ENCODE peak calls at places on chromosome 11, in nine cellular contexts. One of them, this sample, is unnamed.

GRCh38 chr11:119378851-119379465 is 2.5 kb downstream of the USP2 start:
- DNase-seq in DND-41: no peak
- DNase-seq in AG04450: no peak
- DNase-seq in AG09309: no peak
- DNase-seq in colonic mucosa: no peak
- DNase-seq in stomach: no peak
- DNase-seq in uterus: no peak
- DNase-seq in kidney epithelial cell: no peak
- DNase-seq in sigmoid colon: no peak
- DNase-seq in this sample: no peak

GRCh38 chr11:20050551-20051333 is 109.5 kb downstream of the DBX1 start:
- DNase-seq in DND-41: no peak
- DNase-seq in AG04450: no peak
- DNase-seq in AG09309: no peak
- DNase-seq in colonic mucosa: no peak
- DNase-seq in stomach: no peak
- DNase-seq in uterus: no peak
- DNase-seq in kidney epithelial cell: no peak
- DNase-seq in sigmoid colon: no peak
- DNase-seq in this sample: no peak

GRCh38 chr11:45537617-45538016 is 127.8 kb downstream of the CHST1 start:
- DNase-seq in DND-41: no peak
- DNase-seq in AG04450: no peak
- DNase-seq in AG09309: no peak
- DNase-seq in colonic mucosa: no peak
- DNase-seq in stomach: no peak
- DNase-seq in uterus: no peak
- DNase-seq in kidney epithelial cell: no peak
- DNase-seq in sigmoid colon: no peak
- DNase-seq in this sample: no peak

GRCh38 chr11:23723861-23724260 is 773.0 kb upstream of the LUZP2 start:
- DNase-seq in DND-41: no peak
- DNase-seq in AG04450: no peak
- DNase-seq in AG09309: no peak
- DNase-seq in colonic mucosa: no peak
- DNase-seq in stomach: no peak
- DNase-seq in uterus: no peak
- DNase-seq in kidney epithelial cell: peak; percentile 10
- DNase-seq in sigmoid colon: no peak
- DNase-seq in this sample: no peak

GRCh38 chr11:19320764-19321163 is 80.0 kb upstream of the E2F8 start:
- DNase-seq in DND-41: no peak
- DNase-seq in AG04450: no peak
- DNase-seq in AG09309: no peak
- DNase-seq in colonic mucosa: no peak
- DNase-seq in stomach: no peak
- DNase-seq in uterus: no peak
- DNase-seq in kidney epithelial cell: no peak
- DNase-seq in sigmoid colon: no peak
- DNase-seq in this sample: no peak

GRCh38 chr11:11681536-11681935 is 59.7 kb upstream of the GALNT18 start:
- DNase-seq in DND-41: no peak
- DNase-seq in AG04450: no peak
- DNase-seq in AG09309: no peak
- DNase-seq in colonic mucosa: no peak
- DNase-seq in stomach: no peak
- DNase-seq in uterus: no peak
- DNase-seq in kidney epithelial cell: no peak
- DNase-seq in sigmoid colon: no peak
- DNase-seq in this sample: no peak

GRCh38 chr11:15735711-15736110 is 620.6 kb downstream of the SOX6 start:
- DNase-seq in DND-41: no peak
- DNase-seq in AG04450: no peak
- DNase-seq in AG09309: no peak
- DNase-seq in colonic mucosa: no peak
- DNase-seq in stomach: no peak
- DNase-seq in uterus: no peak
- DNase-seq in kidney epithelial cell: no peak
- DNase-seq in sigmoid colon: no peak
- DNase-seq in this sample: no peak

GRCh38 chr11:77039491-77040400 is 5.5 kb downstream of the B3GNT6 start:
- DNase-seq in DND-41: no peak
- DNase-seq in AG04450: no peak
- DNase-seq in AG09309: no peak
- DNase-seq in colonic mucosa: peak; percentile 73
- DNase-seq in stomach: no peak
- DNase-seq in uterus: no peak
- DNase-seq in kidney epithelial cell: no peak
- DNase-seq in sigmoid colon: peak; percentile 54
- DNase-seq in this sample: no peak

GRCh38 chr11:36729765-36730164 is 131.7 kb upstream of the RAG2 start:
- DNase-seq in DND-41: no peak
- DNase-seq in AG04450: no peak
- DNase-seq in AG09309: no peak
- DNase-seq in colonic mucosa: no peak
- DNase-seq in stomach: no peak
- DNase-seq in uterus: no peak
- DNase-seq in kidney epithelial cell: no peak
- DNase-seq in sigmoid colon: no peak
- DNase-seq in this sample: no peak

GRCh38 chr11:113675003-113675471 is 31.1 kb downstream of the TMPRSS5 start:
- DNase-seq in DND-41: no peak
- DNase-seq in AG04450: peak; percentile 32
- DNase-seq in AG09309: peak; percentile 91
- DNase-seq in colonic mucosa: no peak
- DNase-seq in stomach: no peak
- DNase-seq in uterus: no peak
- DNase-seq in kidney epithelial cell: peak; percentile 85
- DNase-seq in sigmoid colon: no peak
- DNase-seq in this sample: peak; percentile 30

GRCh38 chr11:46438211-46438610 is 46.6 kb upstream of the CHRM4 start:
- DNase-seq in DND-41: no peak
- DNase-seq in AG04450: no peak
- DNase-seq in AG09309: no peak
- DNase-seq in colonic mucosa: no peak
- DNase-seq in stomach: no peak
- DNase-seq in uterus: no peak
- DNase-seq in kidney epithelial cell: no peak
- DNase-seq in sigmoid colon: no peak
- DNase-seq in this sample: no peak

GRCh38 chr11:18011633-18012313 is 1.1 kb downstream of the SERGEF start:
- DNase-seq in DND-41: no peak
- DNase-seq in AG04450: no peak
- DNase-seq in AG09309: no peak
- DNase-seq in colonic mucosa: peak; percentile 20
- DNase-seq in stomach: no peak
- DNase-seq in uterus: no peak
- DNase-seq in kidney epithelial cell: no peak
- DNase-seq in sigmoid colon: no peak
- DNase-seq in this sample: no peak

GRCh38 chr11:77517226-77517625 is 43.3 kb upstream of the PAK1 start:
- DNase-seq in DND-41: no peak
- DNase-seq in AG04450: no peak
- DNase-seq in AG09309: no peak
- DNase-seq in colonic mucosa: no peak
- DNase-seq in stomach: no peak
- DNase-seq in uterus: no peak
- DNase-seq in kidney epithelial cell: no peak
- DNase-seq in sigmoid colon: no peak
- DNase-seq in this sample: no peak

GRCh38 chr11:10673476-10674062 is 20.0 kb downstream of the IRAG1 start:
- DNase-seq in DND-41: no peak
- DNase-seq in AG04450: no peak
- DNase-seq in AG09309: no peak
- DNase-seq in colonic mucosa: no peak
- DNase-seq in stomach: no peak
- DNase-seq in uterus: no peak
- DNase-seq in kidney epithelial cell: no peak
- DNase-seq in sigmoid colon: no peak
- DNase-seq in this sample: no peak

GRCh38 chr11:115503886-115504278 is 333 bp downstream of the CADM1 start:
- DNase-seq in DND-41: no peak
- DNase-seq in AG04450: no peak
- DNase-seq in AG09309: no peak
- DNase-seq in colonic mucosa: no peak
- DNase-seq in stomach: no peak
- DNase-seq in uterus: no peak
- DNase-seq in kidney epithelial cell: no peak
- DNase-seq in sigmoid colon: no peak
- DNase-seq in this sample: no peak

GRCh38 chr11:709109-709997 is 3.3 kb downstream of the EPS8L2 start:
- DNase-seq in DND-41: no peak
- DNase-seq in AG04450: no peak
- DNase-seq in AG09309: no peak
- DNase-seq in colonic mucosa: peak; percentile 34
- DNase-seq in stomach: no peak
- DNase-seq in uterus: no peak
- DNase-seq in kidney epithelial cell: no peak
- DNase-seq in sigmoid colon: no peak
- DNase-seq in this sample: no peak

GRCh38 chr11:706957-707816 is 1.2 kb downstream of the EPS8L2 start:
- DNase-seq in DND-41: no peak
- DNase-seq in AG04450: no peak
- DNase-seq in AG09309: no peak
- DNase-seq in colonic mucosa: peak; percentile 74
- DNase-seq in stomach: peak; percentile 56
- DNase-seq in uterus: no peak
- DNase-seq in kidney epithelial cell: no peak
- DNase-seq in sigmoid colon: no peak
- DNase-seq in this sample: no peak

GRCh38 chr11:708511-708910 is 2.5 kb downstream of the EPS8L2 start:
- DNase-seq in DND-41: no peak
- DNase-seq in AG04450: no peak
- DNase-seq in AG09309: no peak
- DNase-seq in colonic mucosa: no peak
- DNase-seq in stomach: no peak
- DNase-seq in uterus: no peak
- DNase-seq in kidney epithelial cell: no peak
- DNase-seq in sigmoid colon: no peak
- DNase-seq in this sample: no peak

GRCh38 chr11:706439-706956 is 467 bp downstream of the EPS8L2 start:
- DNase-seq in DND-41: no peak
- DNase-seq in AG04450: no peak
- DNase-seq in AG09309: no peak
- DNase-seq in colonic mucosa: peak; percentile 54
- DNase-seq in stomach: peak; percentile 52
- DNase-seq in uterus: no peak
- DNase-seq in kidney epithelial cell: no peak
- DNase-seq in sigmoid colon: no peak
- DNase-seq in this sample: no peak

GRCh38 chr11:707817-708420 is 1.9 kb downstream of the EPS8L2 start:
- DNase-seq in DND-41: no peak
- DNase-seq in AG04450: no peak
- DNase-seq in AG09309: no peak
- DNase-seq in colonic mucosa: peak; percentile 36
- DNase-seq in stomach: peak; percentile 68
- DNase-seq in uterus: no peak
- DNase-seq in kidney epithelial cell: no peak
- DNase-seq in sigmoid colon: no peak
- DNase-seq in this sample: no peak
- H3K4me3 ChIP-seq in DND-41: no peak overlapping the region
- H3K4me3 ChIP-seq in AG04450: no peak overlapping the region
- H3K4me3 ChIP-seq in AG09309: no peak overlapping the region
- H3K4me3 ChIP-seq in colonic mucosa: peak overlapping the region; percentile 71
- H3K4me3 ChIP-seq in stomach: peak overlapping the region; percentile 60
- H3K4me3 ChIP-seq in uterus: no peak overlapping the region
- H3K4me3 ChIP-seq in kidney epithelial cell: no peak overlapping the region
- H3K4me3 ChIP-seq in sigmoid colon: no peak overlapping the region
- H3K4me3 ChIP-seq in this sample: no peak overlapping the region

GRCh38 chr11:43925932-43926505 is 16.4 kb upstream of the C11orf96 start:
- DNase-seq in DND-41: no peak
- DNase-seq in AG04450: no peak
- DNase-seq in AG09309: no peak
- DNase-seq in colonic mucosa: no peak
- DNase-seq in stomach: no peak
- DNase-seq in uterus: no peak
- DNase-seq in kidney epithelial cell: no peak
- DNase-seq in sigmoid colon: no peak
- DNase-seq in this sample: no peak

GRCh38 chr11:43925063-43925931 is 17.1 kb upstream of the C11orf96 start:
- DNase-seq in DND-41: no peak
- DNase-seq in AG04450: no peak
- DNase-seq in AG09309: no peak
- DNase-seq in colonic mucosa: no peak
- DNase-seq in stomach: no peak
- DNase-seq in uterus: no peak
- DNase-seq in kidney epithelial cell: no peak
- DNase-seq in sigmoid colon: no peak
- DNase-seq in this sample: no peak

GRCh38 chr11:43922974-43923326 is 19.5 kb upstream of the C11orf96 start:
- DNase-seq in DND-41: no peak
- DNase-seq in AG04450: no peak
- DNase-seq in AG09309: no peak
- DNase-seq in colonic mucosa: no peak
- DNase-seq in stomach: no peak
- DNase-seq in uterus: no peak
- DNase-seq in kidney epithelial cell: no peak
- DNase-seq in sigmoid colon: no peak
- DNase-seq in this sample: no peak

GRCh38 chr11:43923327-43924111 is 18.9 kb upstream of the C11orf96 start:
- DNase-seq in DND-41: no peak
- DNase-seq in AG04450: peak; percentile 79
- DNase-seq in AG09309: no peak
- DNase-seq in colonic mucosa: no peak
- DNase-seq in stomach: no peak
- DNase-seq in uterus: peak; percentile 64
- DNase-seq in kidney epithelial cell: no peak
- DNase-seq in sigmoid colon: peak; percentile 88
- DNase-seq in this sample: no peak

GRCh38 chr11:43924112-43924855 is 18.2 kb upstream of the C11orf96 start:
- DNase-seq in DND-41: no peak
- DNase-seq in AG04450: no peak
- DNase-seq in AG09309: no peak
- DNase-seq in colonic mucosa: no peak
- DNase-seq in stomach: no peak
- DNase-seq in uterus: no peak
- DNase-seq in kidney epithelial cell: no peak
- DNase-seq in sigmoid colon: no peak
- DNase-seq in this sample: no peak
- TF ChIP-seq CTCF in DND-41: no peak
- TF ChIP-seq CTCF in AG04450: peak; percentile 17
- TF ChIP-seq CTCF in AG09309: no peak
- TF ChIP-seq CTCF in colonic mucosa: no peak
- TF ChIP-seq CTCF in stomach: no peak
- TF ChIP-seq CTCF in uterus: no peak
- TF ChIP-seq CTCF in kidney epithelial cell: no peak
- TF ChIP-seq CTCF in sigmoid colon: no peak
- TF ChIP-seq CTCF in this sample: peak; percentile 14

GRCh38 chr11:64743591-64744543 is at the start of gene RASGRP2:
- DNase-seq in DND-41: peak; percentile 58
- DNase-seq in AG04450: no peak
- DNase-seq in AG09309: no peak
- DNase-seq in colonic mucosa: peak; percentile 77
- DNase-seq in stomach: peak; percentile 74
- DNase-seq in uterus: peak; percentile 80
- DNase-seq in kidney epithelial cell: no peak
- DNase-seq in sigmoid colon: peak; percentile 93
- DNase-seq in this sample: no peak
- H3K4me3 ChIP-seq in DND-41: peak within 1 kb of the TSS; percentile 24
- H3K4me3 ChIP-seq in AG04450: peak within 1 kb of the TSS; percentile 8
- H3K4me3 ChIP-seq in AG09309: peak within 1 kb of the TSS; percentile 21
- H3K4me3 ChIP-seq in colonic mucosa: peak within 1 kb of the TSS; percentile 50
- H3K4me3 ChIP-seq in stomach: peak within 1 kb of the TSS; percentile 66
- H3K4me3 ChIP-seq in uterus: peak within 1 kb of the TSS; percentile 49
- H3K4me3 ChIP-seq in kidney epithelial cell: no peak within 1 kb of the TSS
- H3K4me3 ChIP-seq in sigmoid colon: peak within 1 kb of the TSS; percentile 86
- H3K4me3 ChIP-seq in this sample: peak within 1 kb of the TSS; percentile 11

GRCh38 chr11:2328040-2328439 is 26.2 kb downstream of the TSPAN32 start:
- DNase-seq in DND-41: no peak
- DNase-seq in AG04450: no peak
- DNase-seq in AG09309: no peak
- DNase-seq in colonic mucosa: no peak
- DNase-seq in stomach: no peak
- DNase-seq in uterus: no peak
- DNase-seq in kidney epithelial cell: no peak
- DNase-seq in sigmoid colon: no peak
- DNase-seq in this sample: no peak
- TF ChIP-seq CTCF in DND-41: no peak
- TF ChIP-seq CTCF in AG04450: no peak
- TF ChIP-seq CTCF in AG09309: no peak
- TF ChIP-seq CTCF in colonic mucosa: no peak
- TF ChIP-seq CTCF in stomach: no peak
- TF ChIP-seq CTCF in uterus: no peak
- TF ChIP-seq CTCF in kidney epithelial cell: no peak
- TF ChIP-seq CTCF in sigmoid colon: no peak
- TF ChIP-seq CTCF in this sample: no peak

This sample was measured in HFF-Myc.